ENCODE peak calls at places on chromosomes 16 and 17, in four cellular contexts. V, J, P and E are unnamed samples. For H3K4me1, the result is how much of the 10 kb centered on the place peaks cover.

GRCh38 chr17:52536466-52536865 is 378.0 kb upstream of the CA10 start:
- DNase-seq in V (no peak), J (no peak), P (no peak), E (no peak)

GRCh38 chr16:70737377-70738082 is 51.7 kb upstream of the MTSS2 start:
- DNase-seq in V (no peak), J (peak), P (peak), E (no peak)

GRCh38 chr16:50802000-50802399 is 60.1 kb downstream of the CYLD start:
- DNase-seq in V (no peak), J (no peak), P (no peak), E (no peak)

GRCh38 chr17:81452551-81452950 is 57.3 kb downstream of the BAHCC1 start:
- DNase-seq in V (no peak), J (no peak), P (no peak), E (no peak)

GRCh38 chr17:32333187-32333586 is 8.8 kb downstream of the C17orf75 start:
- DNase-seq in V (no peak), J (no peak), P (no peak), E (no peak)

GRCh38 chr17:71975998-71976649 is 144.7 kb upstream of the SOX9 start:
- DNase-seq in V (peak), J (no peak), P (no peak), E (peak)

GRCh38 chr16:63982156-63982555 is 1139.7 kb downstream of the CDH11 start:
- DNase-seq in V (peak), J (no peak), P (no peak), E (no peak)

GRCh38 chr17:10070690-10071089 is 127.7 kb downstream of the GAS7 start:
- DNase-seq in V (no peak), J (no peak), P (no peak), E (no peak)

GRCh38 chr16:70457446-70457845 is 3.1 kb downstream of the FCSK start:
- DNase-seq in V (no peak), J (no peak), P (no peak), E (no peak)

GRCh38 chr17:20121359-20122235 is 112.4 kb downstream of the SPECC1 start:
- DNase-seq in V (peak), J (peak), P (peak), E (peak)

GRCh38 chr16:30368122-30368791 is 2.0 kb downstream of the TBC1D10B start:
- DNase-seq in V (no peak), J (no peak), P (no peak), E (peak)
- H3K4me1 ChIP-seq in V (under half), J (under half), P (under half), E (under half)

GRCh38 chr16:81696959-81697293 is 82.2 kb upstream of the PLCG2 start:
- DNase-seq in V (no peak), J (no peak), P (no peak), E (no peak)

GRCh38 chr16:81696136-81696958 is 82.7 kb upstream of the PLCG2 start:
- DNase-seq in V (no peak), J (no peak), P (no peak), E (no peak)

GRCh38 chr16:81697321-81697885 is 81.7 kb upstream of the PLCG2 start:
- DNase-seq in V (peak), J (peak), P (peak), E (peak)

GRCh38 chr16:81699596-81699995 is 79.5 kb upstream of the PLCG2 start:
- DNase-seq in V (no peak), J (peak), P (no peak), E (no peak)

DNA sequence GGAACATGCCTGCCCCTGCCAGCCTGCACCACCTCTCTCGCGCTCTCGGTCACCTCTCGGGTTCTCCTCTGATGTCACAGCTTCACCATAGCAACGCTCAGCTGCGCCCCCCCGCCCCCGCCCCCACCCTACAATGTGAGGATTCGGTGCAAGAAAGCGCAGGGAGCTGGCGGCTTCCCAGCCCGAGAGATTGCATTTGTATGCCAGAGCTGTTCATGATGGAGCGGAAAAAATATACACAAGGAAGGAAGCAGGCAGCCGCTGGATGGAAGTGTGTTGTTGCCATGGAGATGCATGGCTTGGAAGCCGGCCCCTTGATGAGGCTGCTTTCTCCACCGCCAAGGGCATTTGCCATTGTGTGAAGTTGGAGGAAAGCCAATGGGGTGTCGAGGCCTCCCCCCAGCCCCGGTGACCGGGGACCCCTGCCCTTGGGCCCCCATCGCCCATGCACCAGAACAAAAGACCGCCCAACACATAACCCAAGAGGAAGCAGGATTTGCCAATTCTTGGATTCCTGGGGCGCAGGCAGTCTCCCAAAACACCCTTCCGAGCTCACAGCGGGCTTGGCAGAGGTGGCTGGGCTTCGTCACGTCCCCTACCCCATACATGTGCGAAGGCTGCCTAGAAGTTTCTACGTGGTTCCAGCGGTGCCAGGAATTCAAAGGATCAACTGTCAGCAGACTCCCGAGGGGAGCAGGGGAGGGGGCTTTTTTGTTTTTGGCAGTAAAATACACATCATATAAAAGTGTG is 81.0 kb upstream of the PLCG2 start:
- DNase-seq in V (no peak), J (no peak), P (no peak), E (no peak)
- TF ChIP-seq EZH2phosphoT487 in V (no peak), J (no peak), P (no peak), E (no peak)

GRCh38 chr16:85810742-85811115 is 11.2 kb downstream of the COX4I1 start:
- DNase-seq in V (no peak), J (no peak), P (no peak), E (no peak)

GRCh38 chr16:85816159-85816558 is 16.7 kb downstream of the COX4I1 start:
- DNase-seq in V (no peak), J (no peak), P (no peak), E (no peak)

GRCh38 chr16:85812031-85812807 is 12.7 kb downstream of the COX4I1 start:
- DNase-seq in V (no peak), J (no peak), P (no peak), E (no peak)

GRCh38 chr16:85810097-85810741 is 10.7 kb downstream of the COX4I1 start:
- DNase-seq in V (no peak), J (no peak), P (no peak), E (no peak)

GRCh38 chr16:85812811-85813700 is 13.6 kb downstream of the COX4I1 start:
- DNase-seq in V (no peak), J (no peak), P (no peak), E (no peak)
- H3K4me1 ChIP-seq in V (under half), J (under half), P (under half), E (under half)

DNA sequence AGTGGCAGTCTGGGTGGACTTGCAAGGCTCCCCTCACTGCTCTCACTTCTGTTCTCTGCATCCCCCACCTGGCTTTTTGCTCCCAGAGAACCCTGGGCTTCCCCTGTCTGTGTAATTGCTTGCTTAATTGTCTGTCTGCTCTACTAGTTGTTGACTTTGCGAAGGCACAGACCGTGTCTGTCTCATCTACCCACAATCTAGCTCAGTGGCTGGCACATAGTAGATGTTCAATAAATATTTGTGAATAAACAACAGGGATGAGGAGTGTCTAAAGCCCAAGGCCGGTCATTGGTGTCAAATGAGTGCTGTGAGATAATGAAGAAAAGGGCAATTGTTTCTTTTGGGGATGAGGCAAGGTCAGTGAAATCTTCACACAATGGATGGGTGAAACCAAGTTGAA is 2.8 kb upstream of the SEZ6 start:
- DNase-seq in V (no peak), J (no peak), P (no peak), E (no peak)
- TF ChIP-seq EZH2phosphoT487 in V (no peak), J (no peak), P (no peak), E (no peak)

DNA sequence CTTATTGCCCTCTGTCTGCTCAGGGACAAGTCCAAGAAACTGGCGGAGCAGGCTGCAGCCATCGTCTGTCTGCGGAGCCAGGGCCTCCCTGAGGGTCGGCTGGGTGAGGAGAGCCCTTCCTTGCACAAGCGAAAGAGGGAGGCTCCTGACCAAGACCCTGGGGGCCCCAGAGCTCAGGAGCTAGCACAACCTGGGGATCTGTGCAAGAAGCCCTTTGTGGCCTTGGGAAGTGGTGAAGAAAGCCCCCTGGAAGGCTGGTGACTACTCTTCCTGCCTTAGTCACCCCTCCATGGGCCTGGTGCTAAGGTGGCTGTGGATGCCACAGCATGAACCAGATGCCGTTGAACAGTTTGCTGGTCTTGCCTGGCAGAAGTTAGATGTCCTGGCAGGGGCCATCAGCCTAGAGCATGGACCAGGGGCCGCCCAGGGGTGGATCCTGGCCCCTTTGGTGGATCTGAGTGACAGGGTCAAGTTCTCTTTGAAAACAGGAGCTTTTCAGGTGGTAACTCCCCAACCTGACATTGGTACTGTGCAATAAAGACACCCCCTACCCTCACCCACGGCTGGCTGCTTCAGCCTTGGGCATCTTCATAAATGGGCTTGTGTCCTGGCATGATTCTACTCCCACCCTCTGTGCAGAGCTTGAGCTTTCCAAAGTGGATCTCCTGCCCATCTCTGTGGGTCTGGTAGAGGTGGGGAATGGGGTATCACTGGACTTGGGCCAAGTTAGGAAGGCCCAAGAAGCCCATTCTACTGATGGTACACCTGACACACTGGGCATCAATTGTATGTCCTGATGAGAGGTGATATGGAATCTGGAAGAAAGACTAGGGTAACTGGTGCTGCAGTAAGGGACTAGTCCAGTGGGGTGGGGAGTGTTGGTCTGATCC is 6.2 kb upstream of the NFATC3 start:
- DNase-seq in V (no peak), J (no peak), P (no peak), E (no peak)
- H3K4me1 ChIP-seq in V (under half), J (half or more), P (under half), E (under half)

GRCh38 chr17:39360537-39360936 is 40.9 kb downstream of the FBXL20 start:
- DNase-seq in V (no peak), J (no peak), P (no peak), E (no peak)
- TF ChIP-seq EZH2phosphoT487 in V (no peak), J (no peak), P (no peak), E (no peak)

DNA sequence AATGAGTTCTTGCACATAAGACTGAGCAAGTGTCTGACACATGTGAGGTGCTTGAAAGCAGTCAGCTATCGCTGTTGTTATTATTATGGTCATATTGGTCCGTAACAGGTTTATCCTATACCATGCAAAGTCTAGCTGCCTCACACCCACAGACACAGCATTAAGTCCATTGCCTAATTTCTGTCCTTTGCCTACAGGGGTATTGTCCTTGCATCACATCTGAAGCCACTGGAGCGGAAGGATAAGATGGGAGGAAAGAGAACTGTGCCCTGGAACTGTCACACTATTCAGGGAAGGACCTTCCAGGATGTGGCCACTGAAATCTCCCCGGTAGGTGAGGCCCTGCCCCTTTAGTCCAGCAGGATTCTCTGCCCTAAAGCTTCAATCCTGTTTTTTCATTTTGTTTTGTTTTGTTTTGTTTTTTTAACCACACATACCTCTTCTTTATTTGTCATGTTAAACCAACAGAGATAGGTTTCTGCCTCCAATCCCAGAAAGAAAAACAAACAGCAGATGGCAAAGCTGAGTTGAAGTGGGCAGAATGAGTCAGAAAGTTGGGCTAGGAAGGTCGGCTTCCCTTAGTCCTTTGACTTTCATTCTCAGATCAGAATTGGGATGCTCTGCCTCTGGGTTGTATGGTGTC is 2.2 kb upstream of the EFTUD2 start:
- DNase-seq in V (no peak), J (no peak), P (no peak), E (peak)
- H3K4me1 ChIP-seq in V (under half), J (under half), P (under half), E (under half)

DNA sequence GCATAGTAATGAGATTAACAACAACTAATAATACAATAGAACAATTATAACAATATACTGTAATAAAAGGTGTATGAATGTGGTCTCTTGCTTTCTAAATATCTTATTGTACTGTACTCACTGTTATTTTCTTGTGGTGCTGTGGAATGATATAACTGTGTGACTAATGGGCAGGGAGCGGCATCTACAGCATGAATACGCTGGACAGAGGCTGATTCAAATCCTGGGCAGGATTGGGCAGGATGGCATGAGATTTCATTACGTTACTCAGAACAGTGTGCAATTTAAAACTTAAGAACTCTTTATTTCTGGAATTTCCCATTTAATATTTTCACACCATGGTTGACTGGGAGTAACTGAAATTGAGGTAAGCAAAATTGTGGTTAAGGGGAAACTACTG is 1239.8 kb upstream of the GOT2 start:
- DNase-seq in V (no peak), J (no peak), P (no peak), E (peak)
- TF ChIP-seq EZH2phosphoT487 in V (no peak), J (no peak), P (no peak), E (no peak)